ENCODE peak calls at places on chromosomes 7 and 10, in six cellular contexts. One of them, this sample, is unnamed.

GRCh38 chr10:50637003-50637579 is 13.3 kb upstream of the SGMS1 start:
- DNase-seq in hepatocyte: no peak
- DNase-seq in NCI-H1092 treated with DMSO at 0.1 percent for 48 hours: no peak
- DNase-seq in myocyte: no peak
- DNase-seq in stimulated activated naive CD8-positive, alpha-beta T cell treated with anti-CD3 and anti-CD28 coated beads, Interleukin-15, amount 100 ng/mL, for 72 hours: no peak
- DNase-seq in globus pallidus: no peak
- DNase-seq in this sample: no peak

GRCh38 chr10:91779011-91779605 is 19.1 kb upstream of the TNKS2 start:
- DNase-seq in NCI-H1092 treated with DMSO at 0.1 percent for 48 hours: no peak
- DNase-seq in stimulated activated naive CD8-positive, alpha-beta T cell treated with anti-CD3 and anti-CD28 coated beads, Interleukin-15, amount 100 ng/mL, for 72 hours: no peak
- DNase-seq in globus pallidus: no peak
- DNase-seq in myocyte: no peak
- DNase-seq in hepatocyte: no peak
- DNase-seq in this sample: no peak

GRCh38 chr7:44764665-44765578 is 16.3 kb downstream of the ZMIZ2 start:
- DNase-seq in NCI-H1092 treated with DMSO at 0.1 percent for 48 hours: no peak
- DNase-seq in hepatocyte: no peak
- DNase-seq in stimulated activated naive CD8-positive, alpha-beta T cell treated with anti-CD3 and anti-CD28 coated beads, Interleukin-15, amount 100 ng/mL, for 72 hours: no peak
- DNase-seq in globus pallidus: peak; percentile 42
- DNase-seq in myocyte: no peak
- DNase-seq in this sample: no peak

GRCh38 chr10:49572594-49573114 is 33.7 kb upstream of the ERCC6 start:
- DNase-seq in myocyte: no peak
- DNase-seq in hepatocyte: no peak
- DNase-seq in NCI-H1092 treated with DMSO at 0.1 percent for 48 hours: no peak
- DNase-seq in globus pallidus: no peak
- DNase-seq in stimulated activated naive CD8-positive, alpha-beta T cell treated with anti-CD3 and anti-CD28 coated beads, Interleukin-15, amount 100 ng/mL, for 72 hours: no peak
- DNase-seq in this sample: no peak

GRCh38 chr10:32943395-32943794 is 14.6 kb downstream of the ITGB1 start:
- DNase-seq in NCI-H1092 treated with DMSO at 0.1 percent for 48 hours: no peak
- DNase-seq in hepatocyte: no peak
- DNase-seq in stimulated activated naive CD8-positive, alpha-beta T cell treated with anti-CD3 and anti-CD28 coated beads, Interleukin-15, amount 100 ng/mL, for 72 hours: no peak
- DNase-seq in myocyte: no peak
- DNase-seq in globus pallidus: no peak
- DNase-seq in this sample: no peak

GRCh38 chr7:90980545-90980944 is 283.7 kb upstream of the FZD1 start:
- DNase-seq in NCI-H1092 treated with DMSO at 0.1 percent for 48 hours: no peak
- DNase-seq in stimulated activated naive CD8-positive, alpha-beta T cell treated with anti-CD3 and anti-CD28 coated beads, Interleukin-15, amount 100 ng/mL, for 72 hours: no peak
- DNase-seq in hepatocyte: no peak
- DNase-seq in globus pallidus: no peak
- DNase-seq in myocyte: no peak
- DNase-seq in this sample: no peak

GRCh38 chr10:3106908-3107425 is 39.6 kb downstream of the PFKP start:
- DNase-seq in stimulated activated naive CD8-positive, alpha-beta T cell treated with anti-CD3 and anti-CD28 coated beads, Interleukin-15, amount 100 ng/mL, for 72 hours: no peak
- DNase-seq in hepatocyte: no peak
- DNase-seq in myocyte: no peak
- DNase-seq in globus pallidus: no peak
- DNase-seq in NCI-H1092 treated with DMSO at 0.1 percent for 48 hours: no peak
- DNase-seq in this sample: no peak

GRCh38 chr7:75991531-75992082 is 2.8 kb downstream of the TMEM120A start:
- DNase-seq in stimulated activated naive CD8-positive, alpha-beta T cell treated with anti-CD3 and anti-CD28 coated beads, Interleukin-15, amount 100 ng/mL, for 72 hours: no peak
- DNase-seq in hepatocyte: no peak
- DNase-seq in myocyte: no peak
- DNase-seq in NCI-H1092 treated with DMSO at 0.1 percent for 48 hours: no peak
- DNase-seq in globus pallidus: no peak
- DNase-seq in this sample: no peak

GRCh38 chr10:31618541-31619291 is 299.7 kb downstream of the ZEB1 start:
- DNase-seq in hepatocyte: no peak
- DNase-seq in globus pallidus: no peak
- DNase-seq in stimulated activated naive CD8-positive, alpha-beta T cell treated with anti-CD3 and anti-CD28 coated beads, Interleukin-15, amount 100 ng/mL, for 72 hours: no peak
- DNase-seq in NCI-H1092 treated with DMSO at 0.1 percent for 48 hours: no peak
- DNase-seq in myocyte: peak; percentile 99
- DNase-seq in this sample: no peak

GRCh38 chr7:69412331-69413146 is 185.7 kb upstream of the AUTS2 start:
- DNase-seq in stimulated activated naive CD8-positive, alpha-beta T cell treated with anti-CD3 and anti-CD28 coated beads, Interleukin-15, amount 100 ng/mL, for 72 hours: peak; percentile 2
- DNase-seq in globus pallidus: peak; percentile 36
- DNase-seq in myocyte: no peak
- DNase-seq in hepatocyte: peak; percentile 87
- DNase-seq in NCI-H1092 treated with DMSO at 0.1 percent for 48 hours: no peak
- DNase-seq in this sample: no peak

GRCh38 chr10:125161570-125162139 is 1.3 kb upstream of the CTBP2 start:
- DNase-seq in NCI-H1092 treated with DMSO at 0.1 percent for 48 hours: no peak
- DNase-seq in globus pallidus: no peak
- DNase-seq in stimulated activated naive CD8-positive, alpha-beta T cell treated with anti-CD3 and anti-CD28 coated beads, Interleukin-15, amount 100 ng/mL, for 72 hours: no peak
- DNase-seq in hepatocyte: peak; percentile 53
- DNase-seq in myocyte: no peak
- DNase-seq in this sample: no peak

GRCh38 chr10:58796242-58796641 is 283.6 kb downstream of the BICC1 start:
- DNase-seq in hepatocyte: no peak
- DNase-seq in myocyte: no peak
- DNase-seq in stimulated activated naive CD8-positive, alpha-beta T cell treated with anti-CD3 and anti-CD28 coated beads, Interleukin-15, amount 100 ng/mL, for 72 hours: no peak
- DNase-seq in NCI-H1092 treated with DMSO at 0.1 percent for 48 hours: no peak
- DNase-seq in globus pallidus: peak; percentile 12
- DNase-seq in this sample: no peak

GRCh38 chr7:150481207-150481920 is 30.9 kb downstream of the GIMAP8 start:
- DNase-seq in stimulated activated naive CD8-positive, alpha-beta T cell treated with anti-CD3 and anti-CD28 coated beads, Interleukin-15, amount 100 ng/mL, for 72 hours: peak; percentile 27
- DNase-seq in myocyte: no peak
- DNase-seq in globus pallidus: no peak
- DNase-seq in hepatocyte: no peak
- DNase-seq in NCI-H1092 treated with DMSO at 0.1 percent for 48 hours: no peak
- DNase-seq in this sample: peak; percentile 39

GRCh38 chr7:143401265-143401664 is 7.4 kb downstream of the EPHA1 start:
- DNase-seq in globus pallidus: no peak
- DNase-seq in stimulated activated naive CD8-positive, alpha-beta T cell treated with anti-CD3 and anti-CD28 coated beads, Interleukin-15, amount 100 ng/mL, for 72 hours: no peak
- DNase-seq in hepatocyte: no peak
- DNase-seq in myocyte: no peak
- DNase-seq in NCI-H1092 treated with DMSO at 0.1 percent for 48 hours: no peak
- DNase-seq in this sample: no peak

GRCh38 chr10:90813592-90814365 is 44.1 kb downstream of the HTR7 start:
- DNase-seq in myocyte: peak; percentile 37
- DNase-seq in hepatocyte: no peak
- DNase-seq in NCI-H1092 treated with DMSO at 0.1 percent for 48 hours: no peak
- DNase-seq in stimulated activated naive CD8-positive, alpha-beta T cell treated with anti-CD3 and anti-CD28 coated beads, Interleukin-15, amount 100 ng/mL, for 72 hours: no peak
- DNase-seq in globus pallidus: no peak
- DNase-seq in this sample: no peak

GRCh38 chr7:4880218-4880617 is 3.3 kb downstream of the RADIL start:
- DNase-seq in NCI-H1092 treated with DMSO at 0.1 percent for 48 hours: no peak
- DNase-seq in hepatocyte: no peak
- DNase-seq in stimulated activated naive CD8-positive, alpha-beta T cell treated with anti-CD3 and anti-CD28 coated beads, Interleukin-15, amount 100 ng/mL, for 72 hours: no peak
- DNase-seq in myocyte: no peak
- DNase-seq in globus pallidus: no peak
- DNase-seq in this sample: no peak

GRCh38 chr7:1691601-1692499 is 21.8 kb downstream of the ELFN1 start:
- DNase-seq in stimulated activated naive CD8-positive, alpha-beta T cell treated with anti-CD3 and anti-CD28 coated beads, Interleukin-15, amount 100 ng/mL, for 72 hours: no peak
- DNase-seq in globus pallidus: peak; percentile 64
- DNase-seq in hepatocyte: no peak
- DNase-seq in myocyte: peak; percentile 58
- DNase-seq in NCI-H1092 treated with DMSO at 0.1 percent for 48 hours: no peak
- DNase-seq in this sample: no peak